ENCODE peak calls at places on chromosomes 1 and 21, in six cellular contexts. Q is fibroblast of pulmonary artery, M is choroid plexus epithelial cell, G is BE2C, K is heart right ventricle, J is mucosa of descending colon. O is an unnamed sample.

GRCh38 chr1:198577444-198577843 is 37.0 kb upstream of the ATP6V1G3 start:
- DNase-seq in Q (peak), J (no peak), K (no peak), G (no peak), M (peak), O (no peak)

GRCh38 chr1:205226868-205227583 is 720 bp upstream of the TMCC2 start:
- DNase-seq in G (no peak), K (no peak), Q (peak), J (no peak), M (peak), O (no peak)

GRCh38 chr1:246037832-246038231 is 469.2 kb downstream of the SMYD3 start:
- DNase-seq in M (no peak), G (no peak), K (no peak), Q (no peak), J (no peak), O (no peak)

GRCh38 chr1:58991305-58991704 is 207.5 kb upstream of the JUN start:
- DNase-seq in J (no peak), Q (no peak), K (no peak), G (no peak), M (no peak), O (no peak)

GRCh38 chr21:43866233-43866632 is 1.2 kb downstream of the AGPAT3 start:
- DNase-seq in K (peak), Q (peak), J (peak), G (peak), M (peak), O (no peak)

GRCh38 chr1:112878321-112878720 is 77.7 kb downstream of the SLC16A1 start:
- DNase-seq in K (no peak), J (no peak), G (no peak), Q (no peak), M (no peak), O (no peak)

GRCh38 chr1:111214884-111215283 is 12.6 kb upstream of the CHI3L2 start:
- DNase-seq in Q (no peak), K (no peak), G (no peak), J (no peak), M (no peak), O (no peak)

GRCh38 chr1:184567648-184568047 is 180.8 kb downstream of the C1orf21 start:
- DNase-seq in Q (peak), K (no peak), M (peak), G (no peak), J (no peak), O (no peak)

GRCh38 chr1:239814306-239814881 is 277.3 kb upstream of the FMN2 start:
- DNase-seq in K (no peak), J (no peak), Q (peak), G (peak), M (peak), O (no peak)

GRCh38 chr21:32184485-32184884 is 94.4 kb downstream of the MIS18A start:
- DNase-seq in M (no peak), Q (no peak), J (no peak), K (no peak), G (no peak), O (no peak)

GRCh38 chr1:46761740-46762139 is 37.1 kb upstream of the CYP4B1 start:
- DNase-seq in J (no peak), Q (no peak), K (no peak), M (no peak), G (no peak), O (no peak)

GRCh38 chr1:75632350-75632949 is 21.5 kb upstream of the SLC44A5 start:
- DNase-seq in K (no peak), Q (peak), G (peak), J (no peak), M (peak), O (no peak)

GRCh38 chr1:109307363-109308021 is 681 bp upstream of the MYBPHL start:
- DNase-seq in Q (no peak), G (no peak), J (no peak), M (no peak), K (peak), O (peak)

GRCh38 chr21:37064841-37065240 is 8.0 kb downstream of the PIGP start:
- DNase-seq in M (no peak), G (no peak), Q (no peak), J (no peak), K (no peak), O (no peak)

GRCh38 chr1:6785721-6786505 is 659 bp downstream of the CAMTA1 start:
- DNase-seq in K (peak), J (peak), M (peak), Q (peak), G (peak), O (peak)

GRCh38 chr1:33456302-33456886 is 16.1 kb upstream of the ZSCAN20 start:
- DNase-seq in Q (no peak), M (no peak), K (no peak), J (no peak), G (no peak), O (no peak)

GRCh38 chr1:33454646-33455282 is 17.7 kb upstream of the ZSCAN20 start:
- DNase-seq in K (no peak), J (no peak), M (peak), Q (no peak), G (no peak), O (peak)

GRCh38 chr1:33460947-33461629 is 11.4 kb upstream of the ZSCAN20 start:
- DNase-seq in K (peak), G (no peak), J (no peak), Q (no peak), M (no peak), O (no peak)

GRCh38 chr1:33459766-33460543 is 12.5 kb upstream of the ZSCAN20 start:
- DNase-seq in G (no peak), M (peak), Q (no peak), K (no peak), J (no peak), O (no peak)

DNA sequence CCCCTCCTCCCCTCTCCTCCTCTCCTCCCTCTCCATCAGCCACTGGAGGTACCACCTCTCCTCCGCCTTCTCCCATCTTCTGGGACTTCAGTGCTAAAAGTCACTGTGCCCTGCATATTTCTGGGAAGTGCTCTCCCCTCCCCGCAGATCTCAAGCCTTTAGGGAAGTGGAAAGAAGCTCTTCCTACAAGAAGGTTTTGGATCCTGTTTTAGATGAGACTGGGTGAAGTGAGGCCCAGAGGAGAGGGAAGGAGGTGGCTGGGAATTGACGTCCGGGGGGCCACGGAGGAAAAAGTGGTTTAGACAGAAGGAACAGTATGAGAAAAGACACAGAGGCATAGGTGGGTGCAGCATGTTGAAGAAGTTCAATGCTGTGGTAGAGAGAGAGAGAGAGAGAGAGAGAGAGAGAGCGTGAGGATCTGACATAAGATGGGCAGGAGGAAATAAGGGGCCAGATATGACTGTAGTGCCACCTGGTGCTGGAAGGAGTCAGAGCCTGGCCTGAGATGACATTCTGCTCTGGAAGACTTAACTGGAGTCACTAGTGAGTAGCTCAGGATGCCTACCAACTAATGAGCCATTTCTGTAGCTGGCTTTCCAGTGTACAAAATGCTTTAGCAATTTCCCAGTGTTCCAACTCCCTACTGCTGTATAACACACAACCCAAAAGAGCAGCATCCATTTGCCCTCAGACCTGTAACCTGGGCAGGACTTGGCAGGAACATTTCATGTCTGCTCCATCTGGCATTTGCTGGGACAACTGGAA is 16.7 kb upstream of the ZSCAN20 start:
- DNase-seq in J (no peak), Q (peak), G (peak), M (peak), K (no peak), O (peak)
- TF ChIP-seq CTCF in J (no peak), Q (peak), G (peak), M (peak), K (peak), O (peak)

DNA sequence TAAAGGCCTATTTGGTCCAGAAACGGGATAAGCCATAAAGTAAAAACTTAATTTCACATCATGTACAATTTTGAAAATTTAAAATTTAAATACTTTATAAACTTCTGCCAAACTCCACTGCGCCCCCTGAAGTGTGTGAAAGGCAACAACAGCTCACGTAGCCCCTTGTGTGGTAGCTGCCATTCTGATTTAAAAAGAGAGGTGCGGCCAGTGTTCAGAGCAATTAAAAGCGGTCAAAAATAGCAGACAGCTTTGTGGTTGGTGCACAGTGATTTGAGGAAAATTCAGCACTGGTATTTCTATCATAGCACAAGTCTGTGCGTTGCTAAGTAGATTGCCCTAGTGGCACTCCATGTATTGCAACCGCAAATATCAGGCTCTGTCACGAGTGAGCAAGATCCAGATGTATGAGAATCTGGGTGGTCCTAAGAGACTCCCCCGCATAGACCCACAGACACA is 122.5 kb downstream of the ATG4C start:
- DNase-seq in Q (peak), K (no peak), G (no peak), M (peak), J (no peak), O (no peak)
- TF ChIP-seq CTCF in Q (peak), K (no peak), G (peak), M (peak), J (no peak), O (peak)

GRCh38 chr1:190084552-190084951 is 393.1 kb downstream of the BRINP3 start:
- DNase-seq in J (no peak), M (no peak), Q (no peak), K (no peak), G (peak), O (peak)
- TF ChIP-seq CTCF in J (no peak), M (peak), Q (peak), K (no peak), G (peak), O (peak)

GRCh38 chr1:230696722-230697432 is 17.0 kb downstream of the AGT start:
- DNase-seq in Q (no peak), J (no peak), K (no peak), G (no peak), M (peak), O (no peak)

GRCh38 chr1:230694991-230695390 is 18.9 kb downstream of the AGT start:
- DNase-seq in G (no peak), Q (no peak), K (no peak), J (no peak), M (peak), O (no peak)

GRCh38 chr1:230699716-230700115 is 14.2 kb downstream of the AGT start:
- DNase-seq in Q (no peak), K (no peak), M (no peak), G (no peak), J (no peak), O (no peak)

GRCh38 chr1:230700132-230700531 is 13.8 kb downstream of the AGT start:
- DNase-seq in Q (no peak), K (no peak), G (no peak), M (no peak), J (no peak), O (no peak)

GRCh38 chr1:230698130-230698529 is 15.8 kb downstream of the AGT start:
- DNase-seq in J (no peak), G (no peak), K (no peak), Q (no peak), M (no peak), O (no peak)
- TF ChIP-seq CTCF in J (no peak), G (no peak), K (no peak), Q (no peak), M (no peak), O (no peak)

DNA sequence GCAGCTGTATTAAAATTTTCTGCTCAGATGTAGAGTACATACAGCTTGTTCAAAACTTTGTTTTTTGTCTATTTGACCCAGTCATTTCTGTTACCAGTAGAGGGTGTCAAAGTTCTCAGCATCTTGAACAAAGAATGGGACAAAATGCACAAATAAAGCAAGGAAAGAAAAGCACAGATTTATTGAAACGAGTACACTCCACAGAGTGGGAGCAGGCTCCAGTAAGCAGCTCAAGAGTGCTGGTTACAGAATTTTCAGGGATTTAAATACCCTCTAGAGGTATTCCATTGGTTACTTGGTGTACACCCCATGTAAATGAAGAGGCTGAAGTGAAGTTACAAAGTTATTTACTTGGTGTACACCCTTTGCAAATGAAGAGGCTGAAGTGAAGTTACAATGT is 8.9 kb upstream of the PRMT6 start:
- DNase-seq in G (no peak), Q (peak), M (no peak), J (no peak), K (no peak), O (no peak)
- TF ChIP-seq CTCF in G (peak), Q (no peak), M (no peak), J (no peak), K (no peak), O (no peak)

GRCh38 chr1:116168277-116169032 is 57.3 kb downstream of the MAB21L3 start:
- DNase-seq in K (peak), Q (peak), G (no peak), M (peak), J (peak), O (peak)

GRCh38 chr1:116166655-116167054 is 55.5 kb downstream of the MAB21L3 start:
- DNase-seq in M (no peak), G (no peak), K (peak), J (no peak), Q (no peak), O (no peak)

GRCh38 chr1:116166011-116166571 is 54.9 kb downstream of the MAB21L3 start:
- DNase-seq in J (no peak), G (no peak), K (no peak), Q (no peak), M (no peak), O (no peak)

GRCh38 chr1:116169898-116170297 is 58.7 kb downstream of the MAB21L3 start:
- DNase-seq in G (no peak), J (no peak), Q (no peak), M (no peak), K (no peak), O (no peak)

DNA sequence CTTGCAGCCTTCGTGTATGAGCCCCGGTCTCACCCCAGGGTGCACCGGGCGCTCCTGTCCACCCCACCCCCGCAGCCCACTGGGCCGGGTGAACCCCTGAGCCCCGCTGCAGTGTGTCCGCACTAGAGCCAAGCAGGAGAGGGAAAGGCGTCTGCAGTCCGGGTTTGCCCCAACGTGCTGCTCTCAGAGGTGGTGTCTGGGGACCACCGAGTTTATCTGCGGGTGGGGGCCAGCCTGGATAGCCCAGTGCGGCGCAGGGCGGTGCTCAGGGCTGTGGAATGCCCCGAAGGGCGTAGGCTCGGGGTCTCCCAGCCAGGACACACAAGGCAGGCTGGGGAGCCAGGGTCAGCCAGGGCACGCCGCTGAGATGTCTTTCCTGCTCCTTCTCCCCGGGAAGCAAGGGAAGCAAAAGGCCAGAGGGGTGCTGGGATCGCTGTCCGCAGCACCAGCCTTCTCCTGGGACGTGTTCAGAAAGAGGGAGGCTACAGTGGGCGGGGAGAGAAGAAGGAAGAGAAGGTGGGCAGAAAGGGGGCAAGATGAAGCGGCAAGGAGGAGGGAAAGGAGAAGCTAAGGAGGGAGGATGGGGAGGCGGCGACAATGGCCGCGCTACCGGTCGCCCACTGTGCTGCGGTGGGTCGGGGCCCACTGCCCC is 56.6 kb downstream of the MAB21L3 start:
- DNase-seq in J (peak), K (peak), Q (peak), G (no peak), M (peak), O (peak)
- TF ChIP-seq CTCF in J (no peak), K (no peak), Q (no peak), G (no peak), M (no peak), O (no peak)

GRCh38 chr1:77514871-77515776 is 167.3 kb downstream of the ZZZ3 start:
- DNase-seq in M (peak), J (no peak), G (peak), Q (peak), K (peak), O (peak)
- TF ChIP-seq CTCF in M (peak), J (no peak), G (peak), Q (peak), K (no peak), O (no peak)

GRCh38 chr1:211800925-211801607 is 29.5 kb downstream of the LPGAT1 start:
- DNase-seq in K (no peak), M (no peak), J (no peak), Q (no peak), G (no peak), O (no peak)

GRCh38 chr1:211797994-211798393 is 32.6 kb downstream of the LPGAT1 start:
- DNase-seq in M (no peak), K (no peak), J (no peak), Q (no peak), G (no peak), O (no peak)
- TF ChIP-seq CTCF in M (no peak), K (no peak), J (no peak), Q (no peak), G (no peak), O (no peak)

GRCh38 chr21:18164933-18165332 is 79.7 kb upstream of the CHODL start:
- DNase-seq in K (no peak), G (no peak), Q (no peak), J (no peak), M (no peak), O (no peak)
- TF ChIP-seq CTCF in K (no peak), G (peak), Q (no peak), J (no peak), M (no peak), O (no peak)

O was measured in glutamatergic neuron.